ENCODE peak calls at places on chromosomes 6 and 20, in four cellular contexts. A is cardiac fibroblast, D is A549, B is tibial nerve. U is an unnamed sample.

GRCh38 chr6:161677188-161677587 is 403.3 kb upstream of the AGPAT4 start:
- DNase-seq in A (no peak), B (no peak), D (no peak), U (no peak)

GRCh38 chr6:143529095-143529494 is 17.6 kb upstream of the FUCA2 start:
- DNase-seq in D (peak), B (no peak), A (no peak), U (no peak)

GRCh38 chr6:27281105-27281539 is 31.0 kb downstream of the POM121L2 start:
- DNase-seq in A (no peak), B (no peak), D (peak), U (no peak)

GRCh38 chr20:46202758-46203509 is 84.8 kb downstream of the CD40 start:
- DNase-seq in D (no peak), A (peak), B (peak), U (no peak)

GRCh38 chr20:50304501-50304856 is 113.8 kb downstream of the CEBPB start:
- DNase-seq in A (peak), D (no peak), B (peak), U (no peak)

GRCh38 chr6:7590918-7591302 is 912 bp downstream of the SNRNP48 start:
- DNase-seq in D (no peak), A (peak), B (no peak), U (no peak)

GRCh38 chr20:3751664-3752385 is 15.7 kb downstream of the ADISSP start:
- DNase-seq in D (peak), A (peak), B (no peak), U (peak)

GRCh38 chr6:129309154-129309553 is 400.8 kb downstream of the ARHGAP18 start:
- DNase-seq in D (no peak), B (no peak), A (no peak), U (no peak)

GRCh38 chr6:45163952-45164766 is 164.0 kb upstream of the RUNX2 start:
- DNase-seq in A (peak), B (no peak), D (no peak), U (peak)

GRCh38 chr6:124719951-124720350 is 242.3 kb upstream of the RNF217 start:
- DNase-seq in D (no peak), B (no peak), A (no peak), U (no peak)

GRCh38 chr6:31493875-31494694 is 3.9 kb upstream of the MICB start:
- DNase-seq in B (peak), A (peak), D (peak), U (peak)

GRCh38 chr6:131368077-131368911 is 204.7 kb upstream of the ARG1 start:
- DNase-seq in B (peak), D (peak), A (peak), U (peak)

GRCh38 chr6:165186441-165187205 is 122.8 kb downstream of the C6orf118 start:
- DNase-seq in D (no peak), A (no peak), B (no peak), U (no peak)

GRCh38 chr6:84556541-84557335 is 207.7 kb downstream of the TBX18 start:
- DNase-seq in B (no peak), A (peak), D (no peak), U (no peak)

GRCh38 chr6:21593927-21594421 is 423 bp downstream of the SOX4 start:
- DNase-seq in A (peak), B (no peak), D (no peak), U (no peak)

DNA sequence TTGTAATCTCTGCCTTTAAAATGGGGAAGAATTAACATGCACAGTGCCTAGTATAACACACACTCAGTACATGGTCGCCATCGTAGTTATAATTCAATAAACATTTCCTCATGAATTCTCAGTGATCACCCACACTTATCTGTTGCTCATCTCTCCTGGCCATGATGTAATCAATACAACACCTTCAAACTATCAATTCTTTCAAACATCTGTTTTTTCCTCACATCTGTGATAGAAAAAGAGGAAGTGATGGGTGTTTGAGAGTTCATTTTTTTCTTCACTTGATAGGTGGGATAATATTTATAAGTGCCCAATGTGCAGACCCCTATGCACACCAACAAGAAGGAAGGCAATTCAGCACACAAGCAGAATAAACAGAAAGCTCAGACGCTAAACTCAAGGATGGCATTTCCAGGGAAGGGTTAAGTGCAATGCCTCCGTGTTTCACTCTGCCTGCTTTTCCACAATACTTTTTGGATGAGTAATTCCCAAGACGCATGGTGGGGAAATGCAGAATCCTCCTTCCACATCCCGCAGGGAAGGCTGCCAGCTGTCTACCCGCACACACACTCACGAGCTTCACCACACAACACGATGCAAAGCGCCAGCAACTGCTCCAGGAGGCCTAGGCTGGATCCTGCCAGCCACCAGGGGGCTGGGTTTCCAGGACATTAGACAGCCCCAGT is 100.3 kb downstream of the GMPR start:
- DNase-seq in D (peak), A (peak), B (peak), U (no peak)
- TF ChIP-seq CTCF in D (peak), A (peak), B (peak), U (no peak)

DNA sequence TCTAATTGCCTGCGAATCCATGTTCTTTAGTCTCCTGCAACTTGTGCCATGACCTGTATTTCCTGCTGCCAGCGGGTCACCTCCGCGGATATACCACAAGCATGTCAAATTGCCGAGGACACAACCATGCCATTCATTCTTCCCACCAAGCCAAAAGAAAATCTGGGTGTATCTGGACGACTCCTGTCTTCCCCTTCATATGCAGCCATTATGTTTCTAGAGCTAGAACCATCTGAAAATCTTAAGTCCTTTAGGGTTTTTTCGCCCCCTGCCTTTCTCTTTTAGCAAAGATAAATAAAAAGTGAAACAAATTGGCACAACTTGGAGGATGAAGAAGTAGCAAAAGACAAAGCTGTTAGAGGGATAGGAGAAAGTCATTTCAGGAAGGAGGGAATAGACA is 242.6 kb downstream of the ARID1B start:
- DNase-seq in A (peak), B (no peak), D (no peak), U (peak)
- TF ChIP-seq CTCF in A (no peak), B (no peak), D (no peak), U (no peak)

GRCh38 chr20:117518-117917 is 24.9 kb upstream of the DEFB126 start:
- DNase-seq in D (no peak), B (no peak), A (no peak), U (no peak)
- TF ChIP-seq CTCF in D (no peak), B (no peak), A (no peak), U (no peak)

DNA sequence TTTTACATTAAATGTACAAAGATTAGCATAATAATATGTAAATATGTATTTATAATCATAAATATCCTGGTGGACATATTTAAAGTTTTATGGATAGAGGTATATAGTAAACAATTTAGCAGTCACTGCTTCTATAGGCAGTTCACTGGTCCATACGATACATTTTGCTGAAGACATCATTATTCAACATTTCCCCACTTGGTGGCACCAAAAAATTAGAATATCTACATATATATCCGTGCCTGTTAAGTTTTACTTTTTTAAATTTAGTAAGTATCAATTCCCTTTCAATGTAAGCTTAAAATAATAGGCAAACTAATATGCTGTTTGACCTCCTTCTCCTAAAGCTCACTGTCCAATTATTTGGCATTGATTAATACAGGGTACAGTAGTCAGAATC is 64.2 kb downstream of the LMBRD1 start:
- DNase-seq in D (no peak), A (peak), B (no peak), U (peak)
- TF ChIP-seq CTCF in D (no peak), A (peak), B (no peak), U (peak)

GRCh38 chr20:63178889-63179751 is 36.8 kb downstream of the YTHDF1 start:
- DNase-seq in B (no peak), A (no peak), D (peak), U (peak)
- TF ChIP-seq CTCF in B (peak), A (peak), D (peak), U (peak)

GRCh38 chr6:23417133-23417532 is 708.9 kb upstream of the NRSN1 start:
- DNase-seq in B (no peak), A (no peak), D (no peak), U (no peak)
- TF ChIP-seq CTCF in B (no peak), A (no peak), D (no peak), U (no peak)

GRCh38 chr6:138765896-138766487 is 7.6 kb upstream of the CCDC28A start:
- DNase-seq in D (peak), B (no peak), A (peak), U (peak)
- TF ChIP-seq CTCF in D (peak), B (peak), A (peak), U (peak)

GRCh38 chr6:29424575-29424974 is 9.8 kb downstream of the OR12D1 start:
- DNase-seq in A (no peak), D (no peak), B (no peak), U (no peak)
- TF ChIP-seq CTCF in A (no peak), D (no peak), B (no peak), U (no peak)

DNA sequence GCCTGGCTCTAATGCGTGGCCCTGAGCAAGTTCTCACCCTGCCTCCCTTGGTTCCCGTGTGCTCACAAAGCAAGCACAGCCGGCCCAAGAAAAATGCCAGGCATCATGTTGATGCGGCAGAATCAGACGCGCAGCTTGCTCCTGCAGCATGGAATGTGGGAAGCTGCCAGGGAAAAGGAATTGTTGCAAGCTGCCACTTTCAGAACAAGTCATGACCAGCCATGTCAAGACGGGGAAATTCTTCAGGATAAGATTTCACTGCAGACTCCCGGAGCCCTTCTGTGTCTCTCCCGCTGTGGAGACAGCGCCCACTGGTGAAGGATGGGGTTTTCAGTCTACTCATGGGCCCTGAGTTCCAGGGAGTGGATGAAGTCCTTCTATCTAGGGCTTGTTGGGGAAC is 4.6 kb downstream of the DACT2 start:
- DNase-seq in D (peak), B (no peak), A (peak), U (no peak)
- TF ChIP-seq CTCF in D (peak), B (no peak), A (no peak), U (no peak)